ENCODE peak calls at places on chromosome 10, in six cellular contexts. S is A549, A is GM12878, F is NB4, T is endothelial cell of umbilical vein, J is HepG2. C is an unnamed sample.

GRCh38 chr10:17817316-17817715 is 8.2 kb downstream of the MRC1 start:
- DNase-seq in S (no peak), A (no peak), F (no peak), T (peak; percentile 43), J (no peak), C (no peak)

GRCh38 chr10:122073508-122073907 is 84.5 kb downstream of the TACC2 start:
- DNase-seq in S (no peak), A (no peak), F (no peak), T (no peak), J (no peak), C (no peak)

GRCh38 chr10:35435824-35436223 is 99.5 kb downstream of the CCNY start:
- DNase-seq in S (no peak), A (no peak), F (peak; percentile 6), T (no peak), J (no peak), C (no peak)

GRCh38 chr10:103917326-103918052 is 495 bp downstream of the STN1 start:
- DNase-seq in S (peak; percentile 42), A (no peak), F (no peak), T (no peak), J (peak; percentile 18), C (peak; percentile 33)

GRCh38 chr10:80277567-80278250 is 11.7 kb downstream of the MAT1A start:
- DNase-seq in S (no peak), A (no peak), F (no peak), T (no peak), J (no peak), C (no peak)

GRCh38 chr10:59709472-59710125 is at the start of gene SLC16A9:
- DNase-seq in S (peak; percentile 53), A (peak; percentile 8), F (peak; percentile 62), T (peak; percentile 18), J (peak; percentile 12), C (peak; percentile 76)

GRCh38 chr10:117005454-117006055 is 568 bp upstream of the SHTN1 start:
- DNase-seq in S (peak; percentile 55), A (no peak), F (no peak), T (no peak), J (peak; percentile 37), C (peak; percentile 46)

GRCh38 chr10:56091872-56092271 is 269.2 kb downstream of the ZWINT start:
- DNase-seq in S (no peak), A (no peak), F (peak; percentile 3), T (no peak), J (no peak), C (no peak)

GRCh38 chr10:110067960-110068770 is 60.4 kb downstream of the ADD3 start:
- DNase-seq in S (no peak), A (no peak), F (peak; percentile 69), T (no peak), J (peak; percentile 44), C (peak; percentile 76)

GRCh38 chr10:95395947-95396449 is 105.2 kb upstream of the PDLIM1 start:
- DNase-seq in S (no peak), A (no peak), F (no peak), T (no peak), J (no peak), C (no peak)

GRCh38 chr10:4670737-4671136 is 155.3 kb upstream of the AKR1E2 start:
- DNase-seq in S (no peak), A (no peak), F (no peak), T (no peak), J (no peak), C (no peak)

GRCh38 chr10:100872034-100872791 is 40.5 kb upstream of the SLF2 start:
- DNase-seq in S (peak; percentile 92), A (no peak), F (peak; percentile 78), T (peak; percentile 28), J (no peak), C (peak; percentile 83)

GRCh38 chr10:106519376-106520035 is 645.0 kb downstream of the SORCS1 start:
- DNase-seq in S (no peak), A (no peak), F (no peak), T (no peak), J (no peak), C (no peak)

GRCh38 chr10:56370217-56371113 is 9.4 kb upstream of the ZWINT start:
- DNase-seq in S (no peak), A (no peak), F (peak; percentile 42), T (no peak), J (no peak), C (no peak)

GRCh38 chr10:18822156-18822555 is 162.9 kb downstream of the ARL5B start:
- DNase-seq in S (no peak), A (no peak), F (peak; percentile 52), T (no peak), J (peak; percentile 1), C (no peak)

GRCh38 chr10:20817646-20818045 is 79.5 kb downstream of the NEBL start:
- DNase-seq in S (no peak), A (no peak), F (no peak), T (no peak), J (no peak), C (no peak)

GRCh38 chr10:8539056-8539455 is 484.6 kb downstream of the GATA3 start:
- DNase-seq in S (no peak), A (no peak), F (no peak), T (no peak), J (no peak), C (no peak)

GRCh38 chr10:112735041-112735690 is 214.9 kb upstream of the TCF7L2 start:
- DNase-seq in S (no peak), A (no peak), F (no peak), T (no peak), J (no peak), C (no peak)

GRCh38 chr10:42975558-42976352 is 101.1 kb upstream of the RET start:
- DNase-seq in S (peak; percentile 14), A (no peak), F (peak; percentile 98), T (no peak), J (peak; percentile 20), C (peak; percentile 50)

GRCh38 chr10:111151595-111151994 is 74.8 kb downstream of the ADRA2A start:
- DNase-seq in S (no peak), A (no peak), F (no peak), T (no peak), J (no peak), C (no peak)

GRCh38 chr10:51074238-51075028 is at the start of gene PRKG1:
- DNase-seq in S (peak; percentile 38), A (no peak), F (no peak), T (peak; percentile 66), J (peak; percentile 5), C (no peak)

GRCh38 chr10:101897633-101898032 is 54.0 kb upstream of the KCNIP2 start:
- DNase-seq in S (no peak), A (no peak), F (no peak), T (no peak), J (no peak), C (no peak)

GRCh38 chr10:114250716-114251115 is 11.7 kb downstream of the VWA2 start:
- DNase-seq in S (no peak), A (no peak), F (no peak), T (no peak), J (no peak), C (no peak)

GRCh38 chr10:3248526-3249255 is 76.1 kb upstream of the PITRM1 start:
- DNase-seq in S (peak; percentile 69), A (no peak), F (no peak), T (peak; percentile 81), J (no peak), C (no peak)

GRCh38 chr10:58278274-58278961 is 9.5 kb downstream of the CISD1 start:
- DNase-seq in S (no peak), A (no peak), F (peak; percentile 72), T (no peak), J (no peak), C (no peak)

GRCh38 chr10:52639652-52640051 is 132.9 kb downstream of the MBL2 start:
- DNase-seq in S (no peak), A (no peak), F (no peak), T (no peak), J (no peak), C (no peak)

GRCh38 chr10:100183482-100183881 is 2.3 kb downstream of the ERLIN1 start:
- DNase-seq in S (no peak), A (no peak), F (peak; percentile 92), T (no peak), J (peak; percentile 76), C (no peak)

GRCh38 chr10:95260397-95260881 is 30.4 kb downstream of the PDLIM1 start:
- DNase-seq in S (peak; percentile 62), A (no peak), F (no peak), T (peak; percentile 37), J (peak; percentile 84), C (no peak)

GRCh38 chr10:13536674-13537366 is 8.0 kb upstream of the BEND7 start:
- DNase-seq in S (peak; percentile 75), A (peak; percentile 16), F (peak; percentile 54), T (peak; percentile 69), J (peak; percentile 65), C (peak; percentile 39)

DNA sequence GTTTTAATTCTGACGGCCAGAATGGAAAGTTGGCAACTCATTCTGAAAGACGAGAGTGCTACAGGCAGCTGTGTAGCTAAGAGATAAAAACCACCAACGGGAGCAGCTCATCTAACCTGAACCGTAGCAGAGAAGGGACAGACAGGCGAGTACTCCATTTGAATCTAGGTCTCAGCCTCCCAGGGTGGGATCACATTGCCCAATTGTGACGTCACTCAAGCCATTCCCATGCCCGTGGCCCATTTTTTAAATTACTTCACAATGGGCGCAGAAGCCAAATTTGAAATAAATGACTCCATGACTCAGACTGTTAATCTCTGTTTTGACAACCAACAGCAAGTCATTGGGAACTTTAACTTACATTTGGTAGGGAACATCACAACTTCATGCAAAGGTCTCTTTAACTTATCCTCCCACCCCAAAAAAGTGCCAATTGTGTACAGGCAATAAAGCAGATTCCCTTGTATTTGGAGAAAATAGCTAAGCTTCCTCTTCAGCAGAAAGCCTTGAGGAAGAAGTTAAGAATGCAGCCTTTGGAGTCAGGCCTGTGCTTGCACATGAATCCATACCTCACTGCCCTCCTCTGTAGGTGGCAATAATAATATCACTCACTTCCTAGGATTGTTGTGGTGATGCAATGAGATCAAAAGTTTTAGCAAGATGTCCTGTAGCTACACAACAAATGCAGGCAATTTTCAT is 93.2 kb upstream of the KIF5B start:
- DNase-seq in S (no peak), A (peak; percentile 45), F (no peak), T (peak; percentile 72), J (no peak), C (peak; percentile 48)
- TF ChIP-seq MYC in S (no peak), A (no peak), F (no peak), T (no peak), J (no peak), C (no peak)

GRCh38 chr10:22684707-22685106 is 29.7 kb downstream of the PIP4K2A start:
- DNase-seq in S (no peak), A (no peak), F (no peak), T (no peak), J (no peak), C (no peak)
- TF ChIP-seq MYC in S (no peak), A (no peak), F (no peak), T (no peak), J (no peak), C (no peak)

GRCh38 chr10:119006451-119007210 is 22.9 kb upstream of the NANOS1 start:
- DNase-seq in S (peak; percentile 89), A (no peak), F (no peak), T (peak; percentile 42), J (peak; percentile 69), C (no peak)
- TF ChIP-seq MYC in S (no peak), A (no peak), F (no peak), T (no peak), J (no peak), C (no peak)

GRCh38 chr10:93652857-93653256 is 40.5 kb downstream of the PDE6C start:
- DNase-seq in S (no peak), A (no peak), F (no peak), T (peak; percentile 41), J (no peak), C (no peak)

GRCh38 chr10:93654201-93654600 is 41.9 kb downstream of the PDE6C start:
- DNase-seq in S (no peak), A (no peak), F (no peak), T (no peak), J (no peak), C (no peak)

GRCh38 chr10:93657757-93658156 is 44.6 kb downstream of the FRA10AC1 start:
- DNase-seq in S (no peak), A (no peak), F (peak; percentile 7), T (no peak), J (no peak), C (no peak)

GRCh38 chr10:93656155-93656554 is 43.8 kb downstream of the PDE6C start:
- DNase-seq in S (no peak), A (no peak), F (no peak), T (no peak), J (no peak), C (no peak)
- TF ChIP-seq MYC in S (no peak), A (no peak), F (no peak), T (no peak), J (no peak), C (no peak)